ENCODE peak calls at places on chromosomes 3 and 15, in nine cellular contexts. One of them, this sample, is unnamed.
A peak's percentile ranks its signal among the peaks of the same experiment; 100 is the strongest.

GRCh38 chr3:185089343-185089742 is 63.5 kb downstream of the C3orf70 start:
- DNase-seq in aorta: no peak
- DNase-seq in fibroblast of the conjunctiva: no peak
- DNase-seq in T-helper 17 cell: no peak
- DNase-seq in activated naive CD8-positive, alpha-beta T cell treated with anti-CD3 and anti-CD28 coated beads, Interleukin-2, amount 50 U/mL, for 24 hours: no peak
- DNase-seq in H7: no peak
- DNase-seq in NCI-H2081: no peak
- DNase-seq in breast epithelium: no peak
- DNase-seq in activated T-helper 1 cell treated with anti-CD3 and anti-CD28 coated beads, Interleukin-2, amount 50 U/mL, for 16 hours: no peak
- DNase-seq in this sample: no peak

GRCh38 chr3:29338981-29339833 is 58.3 kb downstream of the RBMS3 start:
- DNase-seq in aorta: no peak
- DNase-seq in fibroblast of the conjunctiva: no peak
- DNase-seq in T-helper 17 cell: no peak
- DNase-seq in activated naive CD8-positive, alpha-beta T cell treated with anti-CD3 and anti-CD28 coated beads, Interleukin-2, amount 50 U/mL, for 24 hours: no peak
- DNase-seq in H7: no peak
- DNase-seq in NCI-H2081: no peak
- DNase-seq in breast epithelium: no peak
- DNase-seq in activated T-helper 1 cell treated with anti-CD3 and anti-CD28 coated beads, Interleukin-2, amount 50 U/mL, for 16 hours: no peak
- DNase-seq in this sample: no peak

GRCh38 chr3:98741121-98741716 is 21.9 kb upstream of the ST3GAL6 start:
- DNase-seq in aorta: no peak
- DNase-seq in fibroblast of the conjunctiva: no peak
- DNase-seq in T-helper 17 cell: no peak
- DNase-seq in activated naive CD8-positive, alpha-beta T cell treated with anti-CD3 and anti-CD28 coated beads, Interleukin-2, amount 50 U/mL, for 24 hours: no peak
- DNase-seq in H7: no peak
- DNase-seq in NCI-H2081: no peak
- DNase-seq in breast epithelium: no peak
- DNase-seq in activated T-helper 1 cell treated with anti-CD3 and anti-CD28 coated beads, Interleukin-2, amount 50 U/mL, for 16 hours: no peak
- DNase-seq in this sample: no peak

GRCh38 chr3:49813497-49814174 is at the start of gene UBA7:
- DNase-seq in aorta: peak; percentile 72
- DNase-seq in fibroblast of the conjunctiva: peak; percentile 65
- DNase-seq in T-helper 17 cell: no peak
- DNase-seq in activated naive CD8-positive, alpha-beta T cell treated with anti-CD3 and anti-CD28 coated beads, Interleukin-2, amount 50 U/mL, for 24 hours: peak; percentile 36
- DNase-seq in H7: peak; percentile 43
- DNase-seq in NCI-H2081: no peak
- DNase-seq in breast epithelium: peak; percentile 39
- DNase-seq in activated T-helper 1 cell treated with anti-CD3 and anti-CD28 coated beads, Interleukin-2, amount 50 U/mL, for 16 hours: no peak
- DNase-seq in this sample: peak; percentile 18

GRCh38 chr3:155984791-155985417 is 114.5 kb downstream of the GMPS start:
- DNase-seq in aorta: no peak
- DNase-seq in fibroblast of the conjunctiva: no peak
- DNase-seq in T-helper 17 cell: no peak
- DNase-seq in activated naive CD8-positive, alpha-beta T cell treated with anti-CD3 and anti-CD28 coated beads, Interleukin-2, amount 50 U/mL, for 24 hours: no peak
- DNase-seq in H7: no peak
- DNase-seq in NCI-H2081: no peak
- DNase-seq in breast epithelium: no peak
- DNase-seq in activated T-helper 1 cell treated with anti-CD3 and anti-CD28 coated beads, Interleukin-2, amount 50 U/mL, for 16 hours: no peak
- DNase-seq in this sample: no peak

GRCh38 chr3:184688251-184688851 is 23.5 kb downstream of the MAGEF1 start:
- DNase-seq in aorta: no peak
- DNase-seq in fibroblast of the conjunctiva: peak; percentile 82
- DNase-seq in T-helper 17 cell: no peak
- DNase-seq in activated naive CD8-positive, alpha-beta T cell treated with anti-CD3 and anti-CD28 coated beads, Interleukin-2, amount 50 U/mL, for 24 hours: no peak
- DNase-seq in H7: peak; percentile 41
- DNase-seq in NCI-H2081: no peak
- DNase-seq in breast epithelium: no peak
- DNase-seq in activated T-helper 1 cell treated with anti-CD3 and anti-CD28 coated beads, Interleukin-2, amount 50 U/mL, for 16 hours: no peak
- DNase-seq in this sample: peak; percentile 20

GRCh38 chr15:68028137-68028771 is 25.9 kb upstream of the PIAS1 start:
- DNase-seq in aorta: no peak
- DNase-seq in fibroblast of the conjunctiva: no peak
- DNase-seq in T-helper 17 cell: no peak
- DNase-seq in activated naive CD8-positive, alpha-beta T cell treated with anti-CD3 and anti-CD28 coated beads, Interleukin-2, amount 50 U/mL, for 24 hours: no peak
- DNase-seq in H7: no peak
- DNase-seq in NCI-H2081: no peak
- DNase-seq in breast epithelium: no peak
- DNase-seq in activated T-helper 1 cell treated with anti-CD3 and anti-CD28 coated beads, Interleukin-2, amount 50 U/mL, for 16 hours: no peak
- DNase-seq in this sample: no peak

GRCh38 chr15:58442122-58442521 is 10.3 kb downstream of the LIPC start:
- DNase-seq in aorta: no peak
- DNase-seq in fibroblast of the conjunctiva: no peak
- DNase-seq in T-helper 17 cell: no peak
- DNase-seq in activated naive CD8-positive, alpha-beta T cell treated with anti-CD3 and anti-CD28 coated beads, Interleukin-2, amount 50 U/mL, for 24 hours: no peak
- DNase-seq in H7: no peak
- DNase-seq in NCI-H2081: no peak
- DNase-seq in breast epithelium: no peak
- DNase-seq in activated T-helper 1 cell treated with anti-CD3 and anti-CD28 coated beads, Interleukin-2, amount 50 U/mL, for 16 hours: no peak
- DNase-seq in this sample: no peak

GRCh38 chr3:116920836-116921596 is 211.4 kb downstream of the TUSC7 start:
- DNase-seq in aorta: no peak
- DNase-seq in fibroblast of the conjunctiva: no peak
- DNase-seq in T-helper 17 cell: no peak
- DNase-seq in activated naive CD8-positive, alpha-beta T cell treated with anti-CD3 and anti-CD28 coated beads, Interleukin-2, amount 50 U/mL, for 24 hours: no peak
- DNase-seq in H7: no peak
- DNase-seq in NCI-H2081: no peak
- DNase-seq in breast epithelium: no peak
- DNase-seq in activated T-helper 1 cell treated with anti-CD3 and anti-CD28 coated beads, Interleukin-2, amount 50 U/mL, for 16 hours: no peak
- DNase-seq in this sample: no peak

GRCh38 chr3:17894434-17895060 is 152.1 kb upstream of the TBC1D5 start:
- DNase-seq in aorta: no peak
- DNase-seq in fibroblast of the conjunctiva: peak; percentile 54
- DNase-seq in T-helper 17 cell: no peak
- DNase-seq in activated naive CD8-positive, alpha-beta T cell treated with anti-CD3 and anti-CD28 coated beads, Interleukin-2, amount 50 U/mL, for 24 hours: peak; percentile 44
- DNase-seq in H7: no peak
- DNase-seq in NCI-H2081: peak; percentile 2
- DNase-seq in breast epithelium: no peak
- DNase-seq in activated T-helper 1 cell treated with anti-CD3 and anti-CD28 coated beads, Interleukin-2, amount 50 U/mL, for 16 hours: no peak
- DNase-seq in this sample: no peak

GRCh38 chr15:48681274-48681840 is 35.8 kb upstream of the FBN1 start:
- DNase-seq in aorta: no peak
- DNase-seq in fibroblast of the conjunctiva: no peak
- DNase-seq in T-helper 17 cell: no peak
- DNase-seq in activated naive CD8-positive, alpha-beta T cell treated with anti-CD3 and anti-CD28 coated beads, Interleukin-2, amount 50 U/mL, for 24 hours: no peak
- DNase-seq in H7: no peak
- DNase-seq in NCI-H2081: peak; percentile 26
- DNase-seq in breast epithelium: no peak
- DNase-seq in activated T-helper 1 cell treated with anti-CD3 and anti-CD28 coated beads, Interleukin-2, amount 50 U/mL, for 16 hours: no peak
- DNase-seq in this sample: no peak

GRCh38 chr15:83698294-83698693 is 44.4 kb downstream of the ADAMTSL3 start:
- DNase-seq in aorta: no peak
- DNase-seq in fibroblast of the conjunctiva: peak; percentile 4
- DNase-seq in T-helper 17 cell: no peak
- DNase-seq in activated naive CD8-positive, alpha-beta T cell treated with anti-CD3 and anti-CD28 coated beads, Interleukin-2, amount 50 U/mL, for 24 hours: no peak
- DNase-seq in H7: no peak
- DNase-seq in NCI-H2081: no peak
- DNase-seq in breast epithelium: peak; percentile 30
- DNase-seq in activated T-helper 1 cell treated with anti-CD3 and anti-CD28 coated beads, Interleukin-2, amount 50 U/mL, for 16 hours: no peak
- DNase-seq in this sample: peak; percentile 16

GRCh38 chr3:47890037-47890831 is 87.3 kb downstream of the DHX30 start:
- DNase-seq in aorta: no peak
- DNase-seq in fibroblast of the conjunctiva: no peak
- DNase-seq in T-helper 17 cell: no peak
- DNase-seq in activated naive CD8-positive, alpha-beta T cell treated with anti-CD3 and anti-CD28 coated beads, Interleukin-2, amount 50 U/mL, for 24 hours: no peak
- DNase-seq in H7: no peak
- DNase-seq in NCI-H2081: no peak
- DNase-seq in breast epithelium: no peak
- DNase-seq in activated T-helper 1 cell treated with anti-CD3 and anti-CD28 coated beads, Interleukin-2, amount 50 U/mL, for 16 hours: no peak
- DNase-seq in this sample: no peak

This sample was measured in tibial nerve.